ENCODE peak calls at places on chromosomes 7 and 10, in eight cellular contexts. S is T-helper 2 cell; K is Calu3; Z is EH; Y is EL; B is foreskin fibroblast; D is BJ; M is activated naive CD4-positive, alpha-beta T cell treated with anti-CD3 and anti-CD28 coated beads, Interleukin-2, amount 50 U/mL, for 72 hours. T is an unnamed sample.

GRCh38 chr10:31745612-31746376 is 182.8 kb downstream of the ARHGAP12 start:
- DNase-seq in D (peak), S (no peak), M (no peak), K (no peak), Z (peak), B (peak), Y (peak), T (no peak)

GRCh38 chr7:135490783-135491182 is 19.1 kb downstream of the CNOT4 start:
- DNase-seq in Z (peak), K (peak), D (no peak), S (no peak), M (no peak), B (peak), Y (peak), T (no peak)

GRCh38 chr7:90720970-90721768 is 125.0 kb downstream of the CDK14 start:
- DNase-seq in M (no peak), B (peak), D (no peak), Y (peak), Z (peak), K (peak), S (no peak), T (no peak)

GRCh38 chr10:93849605-93850004 is 44.2 kb upstream of the SLC35G1 start:
- DNase-seq in Y (no peak), K (no peak), Z (no peak), M (no peak), S (no peak), D (no peak), B (no peak), T (no peak)

GRCh38 chr10:46541017-46541661 is 15.3 kb downstream of the GPRIN2 start:
- DNase-seq in K (peak), B (no peak), D (no peak), Z (no peak), M (no peak), S (peak), Y (no peak), T (no peak)

GRCh38 chr10:132496360-132497082 is 41.1 kb upstream of the INPP5A start:
- DNase-seq in Z (no peak), M (no peak), Y (no peak), B (no peak), S (no peak), D (no peak), K (no peak), T (no peak)

GRCh38 chr10:81866753-81867152 is 8.2 kb upstream of the NRG3 start:
- DNase-seq in Y (no peak), Z (no peak), B (no peak), S (no peak), M (no peak), D (no peak), K (peak), T (no peak)

GRCh38 chr10:76190871-76191270 is 759.4 kb downstream of the LRMDA start:
- DNase-seq in K (no peak), M (no peak), D (no peak), Y (no peak), B (no peak), S (no peak), Z (no peak), T (no peak)

GRCh38 chr7:27155816-27156507 is 513 bp downstream of the HOXA7 start:
- DNase-seq in Z (peak), S (no peak), B (peak), M (peak), K (no peak), Y (peak), D (no peak), T (no peak)

GRCh38 chr10:117518246-117518645 is 24.3 kb upstream of the EMX2 start:
- DNase-seq in Z (no peak), S (no peak), D (no peak), M (no peak), B (no peak), K (no peak), Y (no peak), T (no peak)

GRCh38 chr7:40330408-40330807 is 195.6 kb downstream of the SUGCT start:
- DNase-seq in Y (no peak), M (no peak), K (no peak), D (no peak), Z (no peak), B (no peak), S (no peak), T (no peak)

GRCh38 chr7:45680776-45681175 is 106.6 kb downstream of the ADCY1 start:
- DNase-seq in K (no peak), M (no peak), Y (no peak), D (no peak), S (no peak), Z (peak), B (no peak), T (no peak)